ENCODE peak calls at places on chromosomes 11 and 22, in five cellular contexts. X is left ventricle myocardium inferior, J is lung, E is neuronal stem cell, T is GM23248. R is an unnamed sample.

GRCh38 chr11:62921573-62922188 is 518 bp upstream of the CHRM1 start:
- DNase-seq in X (no peak), J (no peak), E (no peak), T (peak; percentile 78), R (no peak)

GRCh38 chr11:122128146-122128545 is 12.1 kb upstream of the BLID start:
- DNase-seq in X (no peak), J (no peak), E (no peak), T (no peak), R (no peak)

GRCh38 chr11:44709966-44710365 is 16.8 kb upstream of the TSPAN18 start:
- DNase-seq in X (no peak), J (no peak), E (no peak), T (peak; percentile 58), R (no peak)

GRCh38 chr22:28474248-28474647 is 205.4 kb downstream of the TTC28 start:
- DNase-seq in X (no peak), J (no peak), E (no peak), T (no peak), R (no peak)

GRCh38 chr11:96196074-96196787 is 146.8 kb downstream of the MAML2 start:
- DNase-seq in X (no peak), J (no peak), E (no peak), T (no peak), R (no peak)

GRCh38 chr11:2092956-2093412 is 46.2 kb downstream of the IGF2 start:
- DNase-seq in X (peak; percentile 86), J (peak; percentile 82), E (no peak), T (peak; percentile 77), R (no peak)

GRCh38 chr11:34564406-34564805 is 50.8 kb upstream of the ELF5 start:
- DNase-seq in X (no peak), J (no peak), E (no peak), T (peak; percentile 58), R (no peak)

GRCh38 chr11:111387318-111387863 is 8.3 kb upstream of the POU2AF1 start:
- DNase-seq in X (no peak), J (peak; percentile 82), E (no peak), T (no peak), R (no peak)

GRCh38 chr22:20051927-20052308 is 28.1 kb upstream of the DGCR8 start:
- DNase-seq in X (no peak), J (no peak), E (no peak), T (no peak), R (no peak)

GRCh38 chr22:37641251-37641949 is 1.9 kb downstream of the SH3BP1 start:
- DNase-seq in X (no peak), J (no peak), E (no peak), T (no peak), R (no peak)

GRCh38 chr11:43954241-43954640 is 11.8 kb downstream of the C11orf96 start:
- DNase-seq in X (no peak), J (no peak), E (no peak), T (no peak), R (no peak)

GRCh38 chr11:116540645-116541044 is 232.1 kb downstream of the BUD13 start:
- DNase-seq in X (no peak), J (no peak), E (no peak), T (no peak), R (no peak)

GRCh38 chr11:76226626-76227025 is 20.3 kb upstream of the WNT11 start:
- DNase-seq in X (no peak), J (no peak), E (no peak), T (no peak), R (no peak)

GRCh38 chr11:108333403-108333899 is 110.6 kb downstream of the ATM start:
- DNase-seq in X (no peak), J (no peak), E (no peak), T (no peak), R (no peak)
- H3K36me3 ChIP-seq in X (peaks cover 96% of the 10 kb centered on the region), J (peaks cover 32% of the 10 kb centered on the region), E (peaks cover 7% of the 10 kb centered on the region), T (peaks cover 75% of the 10 kb centered on the region), R (peaks cover 39% of the 10 kb centered on the region)

DNA sequence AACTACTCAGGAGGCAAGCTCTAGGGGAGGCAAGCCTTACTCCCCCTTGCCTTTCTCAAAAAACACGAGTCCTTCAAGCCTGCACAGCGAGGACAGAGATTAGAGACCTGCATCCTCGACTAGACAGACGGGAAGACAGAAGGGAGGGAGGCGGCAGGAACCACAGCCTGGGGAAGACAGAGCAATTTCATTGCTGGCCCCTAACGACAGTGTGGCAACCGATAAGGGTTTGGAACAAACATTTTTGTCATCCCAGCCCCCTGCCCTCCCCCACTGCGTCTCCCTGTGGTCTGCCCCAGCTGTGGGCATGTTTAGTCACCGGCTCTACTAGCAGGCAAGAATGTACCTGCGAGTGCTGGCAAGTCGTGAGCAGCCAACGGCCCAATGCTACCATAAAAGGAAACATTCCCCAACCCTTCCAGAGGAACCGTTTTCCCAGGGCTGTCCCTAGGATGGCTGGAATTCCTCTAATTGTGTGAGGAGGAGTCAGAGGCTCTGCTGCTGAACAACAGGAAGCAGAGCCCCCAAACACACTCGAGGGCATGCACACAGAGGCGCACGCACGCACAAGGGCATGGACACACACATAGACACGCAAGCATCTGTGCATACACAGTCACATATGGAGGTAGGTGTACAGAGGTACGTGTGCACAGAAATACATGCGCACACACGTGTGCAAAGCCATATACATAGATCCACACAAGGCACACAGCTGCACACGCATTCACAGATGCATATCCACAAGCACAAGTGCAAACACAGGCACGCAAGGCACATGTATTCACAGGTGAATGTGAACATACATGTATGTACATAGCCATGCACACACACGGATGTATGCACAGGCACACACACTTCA is 58.3 kb downstream of the MYH9 start:
- DNase-seq in X (peak; percentile 57), J (peak; percentile 64), E (peak; percentile 84), T (peak; percentile 72), R (peak; percentile 57)
- H3K4me1 ChIP-seq in X (peaks cover 100% of the 10 kb centered on the region), J (peaks cover 70% of the 10 kb centered on the region), E (peaks cover 48% of the 10 kb centered on the region), T (peaks cover 61% of the 10 kb centered on the region), R (peaks cover 5% of the 10 kb centered on the region)

DNA sequence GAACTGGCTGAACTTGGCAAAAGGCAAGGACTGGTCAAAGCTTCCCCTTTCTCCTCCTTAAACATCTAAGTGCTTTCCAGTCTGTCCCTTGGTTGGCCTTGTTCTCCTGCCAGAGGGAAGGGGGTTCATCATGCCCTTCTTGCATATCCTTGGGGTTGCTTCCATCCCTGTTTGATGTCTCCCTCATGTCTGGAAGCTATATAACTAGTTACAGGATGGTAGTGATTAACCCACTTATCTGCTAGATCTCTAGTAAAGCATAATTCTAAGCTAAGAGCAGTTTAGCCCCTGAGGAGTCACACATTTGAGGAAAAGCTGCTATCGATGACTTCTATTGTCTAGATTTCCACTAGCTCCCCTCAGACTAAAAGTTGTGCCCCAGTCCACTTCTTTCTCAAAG is 22.9 kb downstream of the APOL5 start:
- DNase-seq in X (no peak), J (no peak), E (no peak), T (peak; percentile 15), R (no peak)
- H3K36me3 ChIP-seq in X (peaks cover 28% of the 10 kb centered on the region), J (peaks cover 17% of the 10 kb centered on the region), E (peaks cover 14% of the 10 kb centered on the region), T (peaks cover 24% of the 10 kb centered on the region), R (no peaks in the 10 kb centered on the region)

GRCh38 chr11:64223001-64223651 is 2.9 kb downstream of the TRPT1 start:
- DNase-seq in X (no peak), J (no peak), E (no peak), T (no peak), R (no peak)

GRCh38 chr11:64225608-64226506 is at the start of the genes NUDT22 and TRPT1:
- DNase-seq in X (peak; percentile 93), J (peak; percentile 92), E (peak; percentile 84), T (peak; percentile 93), R (peak; percentile 86)

GRCh38 chr11:64226507-64227051 is 505 bp downstream of the NUDT22 start:
- DNase-seq in X (peak; percentile 60), J (no peak), E (no peak), T (peak; percentile 51), R (peak; percentile 54)

GRCh38 chr11:64224151-64224890 is 1.7 kb downstream of the TRPT1 start:
- DNase-seq in X (no peak), J (no peak), E (no peak), T (no peak), R (no peak)

GRCh38 chr11:64224891-64225607 is 937 bp downstream of the TRPT1 start:
- DNase-seq in X (no peak), J (no peak), E (no peak), T (peak; percentile 32), R (no peak)
- H3K4me1 ChIP-seq in X (peaks cover 60% of the 10 kb centered on the region), J (peaks cover 13% of the 10 kb centered on the region), E (peaks cover 23% of the 10 kb centered on the region), T (peaks cover 6% of the 10 kb centered on the region), R (peaks cover 6% of the 10 kb centered on the region)

DNA sequence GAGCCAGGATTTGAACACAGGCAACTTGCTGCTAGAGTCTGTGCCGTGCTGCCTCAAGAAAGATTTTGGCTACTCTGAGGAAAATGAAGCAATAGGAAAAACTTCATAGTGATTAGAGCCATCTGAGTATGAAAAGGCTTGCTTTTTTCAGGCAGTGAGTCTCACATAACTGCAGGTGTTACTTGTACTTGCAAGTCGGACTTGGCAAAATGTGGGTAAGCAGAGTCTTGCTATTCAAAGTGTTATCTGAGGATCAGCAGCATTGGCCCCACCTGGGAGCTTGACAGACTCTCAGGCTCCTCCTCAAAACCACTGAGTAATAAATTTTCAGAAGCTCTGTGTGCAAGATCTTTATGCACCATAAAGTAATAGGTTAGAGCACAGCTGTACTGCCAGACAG is 18.1 kb downstream of the RNF141 start:
- DNase-seq in X (no peak), J (no peak), E (no peak), T (no peak), R (no peak)
- H3K36me3 ChIP-seq in X (peaks cover 87% of the 10 kb centered on the region), J (peaks cover 23% of the 10 kb centered on the region), E (peaks cover 6% of the 10 kb centered on the region), T (peaks cover 39% of the 10 kb centered on the region), R (peaks cover 23% of the 10 kb centered on the region)

DNA sequence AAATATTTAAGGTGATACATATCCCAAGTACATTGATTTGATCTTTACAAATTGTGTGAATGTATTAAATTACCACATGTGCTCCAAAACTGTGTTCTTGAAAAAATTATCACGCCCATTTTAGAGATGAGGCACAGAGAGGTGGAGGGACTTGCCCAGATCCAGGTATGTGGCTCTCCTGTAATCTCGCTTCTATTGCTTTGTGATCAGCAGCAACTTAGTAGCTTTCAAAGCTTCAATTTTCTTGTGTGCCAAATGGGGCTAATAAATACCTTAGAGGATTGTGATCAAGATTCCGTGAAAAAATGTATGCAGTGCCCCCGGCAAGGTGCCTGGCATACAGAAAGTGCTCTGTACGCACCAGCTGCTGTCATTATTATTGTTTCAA is 18.0 kb downstream of the PTPRJ start:
- DNase-seq in X (no peak), J (no peak), E (no peak), T (no peak), R (no peak)
- H3K4me1 ChIP-seq in X (peaks cover 25% of the 10 kb centered on the region), J (peaks cover 9% of the 10 kb centered on the region), E (peaks cover 13% of the 10 kb centered on the region), T (peaks cover 17% of the 10 kb centered on the region), R (peaks cover 11% of the 10 kb centered on the region)